ENCODE peak calls at places on chromosomes 11 and 22, in eight cellular contexts. One of them, this sample, is unnamed.

GRCh38 chr11:47595029-47595428 is 818 bp upstream of the C1QTNF4 start:
- DNase-seq in dorsolateral prefrontal cortex: no peak
- DNase-seq in kidney: no peak
- DNase-seq in gastrocnemius medialis: no peak
- DNase-seq in HepG2: no peak
- DNase-seq in H9: no peak
- DNase-seq in heart right ventricle: peak; percentile 35
- DNase-seq in OCI-LY7: no peak
- DNase-seq in this sample: no peak

GRCh38 chr11:72625746-72626636 is 48.2 kb downstream of the PDE2A start:
- DNase-seq in dorsolateral prefrontal cortex: no peak
- DNase-seq in kidney: no peak
- DNase-seq in gastrocnemius medialis: no peak
- DNase-seq in HepG2: peak; percentile 53
- DNase-seq in H9: no peak
- DNase-seq in heart right ventricle: peak; percentile 72
- DNase-seq in OCI-LY7: no peak
- DNase-seq in this sample: peak; percentile 23

GRCh38 chr11:57502870-57503269 is 12.6 kb downstream of the SLC43A1 start:
- DNase-seq in dorsolateral prefrontal cortex: no peak
- DNase-seq in kidney: no peak
- DNase-seq in gastrocnemius medialis: no peak
- DNase-seq in HepG2: peak; percentile 78
- DNase-seq in H9: no peak
- DNase-seq in heart right ventricle: no peak
- DNase-seq in OCI-LY7: no peak
- DNase-seq in this sample: no peak

GRCh38 chr11:44426119-44426518 is 116.2 kb upstream of the ALX4 start:
- DNase-seq in dorsolateral prefrontal cortex: no peak
- DNase-seq in kidney: no peak
- DNase-seq in gastrocnemius medialis: no peak
- DNase-seq in HepG2: no peak
- DNase-seq in H9: no peak
- DNase-seq in heart right ventricle: no peak
- DNase-seq in OCI-LY7: no peak
- DNase-seq in this sample: no peak

GRCh38 chr11:64053699-64054098 is 18.0 kb downstream of the FLRT1 start:
- DNase-seq in dorsolateral prefrontal cortex: no peak
- DNase-seq in kidney: no peak
- DNase-seq in gastrocnemius medialis: no peak
- DNase-seq in HepG2: no peak
- DNase-seq in H9: peak; percentile 87
- DNase-seq in heart right ventricle: no peak
- DNase-seq in OCI-LY7: no peak
- DNase-seq in this sample: no peak

GRCh38 chr22:43946391-43946680 is 8.9 kb upstream of the SAMM50 start:
- DNase-seq in dorsolateral prefrontal cortex: no peak
- DNase-seq in kidney: no peak
- DNase-seq in gastrocnemius medialis: no peak
- DNase-seq in HepG2: no peak
- DNase-seq in H9: no peak
- DNase-seq in heart right ventricle: no peak
- DNase-seq in OCI-LY7: no peak
- DNase-seq in this sample: no peak

GRCh38 chr22:22171357-22172218 is 73.0 kb upstream of the VPREB1 start:
- DNase-seq in dorsolateral prefrontal cortex: no peak
- DNase-seq in kidney: no peak
- DNase-seq in gastrocnemius medialis: no peak
- DNase-seq in HepG2: no peak
- DNase-seq in H9: peak; percentile 54
- DNase-seq in heart right ventricle: no peak
- DNase-seq in OCI-LY7: peak; percentile 36
- DNase-seq in this sample: no peak

GRCh38 chr11:111707691-111708067 is 58.5 kb downstream of the PPP2R1B start:
- DNase-seq in dorsolateral prefrontal cortex: no peak
- DNase-seq in kidney: no peak
- DNase-seq in gastrocnemius medialis: no peak
- DNase-seq in HepG2: no peak
- DNase-seq in H9: no peak
- DNase-seq in heart right ventricle: no peak
- DNase-seq in OCI-LY7: no peak
- DNase-seq in this sample: no peak

GRCh38 chr11:65922565-65922964 is 3.3 kb downstream of the DRAP1 start:
- DNase-seq in dorsolateral prefrontal cortex: no peak
- DNase-seq in kidney: no peak
- DNase-seq in gastrocnemius medialis: no peak
- DNase-seq in HepG2: no peak
- DNase-seq in H9: no peak
- DNase-seq in heart right ventricle: no peak
- DNase-seq in OCI-LY7: no peak
- DNase-seq in this sample: no peak

GRCh38 chr22:32206774-32207758 is 2.2 kb upstream of the RFPL2 start:
- DNase-seq in dorsolateral prefrontal cortex: peak; percentile 11
- DNase-seq in kidney: no peak
- DNase-seq in gastrocnemius medialis: no peak
- DNase-seq in HepG2: peak; percentile 41
- DNase-seq in H9: peak; percentile 87
- DNase-seq in heart right ventricle: no peak
- DNase-seq in OCI-LY7: peak; percentile 42
- DNase-seq in this sample: no peak

GRCh38 chr11:124207102-124207792 is 24.1 kb downstream of the OR10D3 start:
- DNase-seq in dorsolateral prefrontal cortex: no peak
- DNase-seq in kidney: no peak
- DNase-seq in gastrocnemius medialis: no peak
- DNase-seq in HepG2: no peak
- DNase-seq in H9: no peak
- DNase-seq in heart right ventricle: no peak
- DNase-seq in OCI-LY7: no peak
- DNase-seq in this sample: no peak

GRCh38 chr11:46119352-46120216 is 1.7 kb downstream of the PHF21A start:
- DNase-seq in dorsolateral prefrontal cortex: peak; percentile 20
- DNase-seq in kidney: peak; percentile 80
- DNase-seq in gastrocnemius medialis: peak; percentile 17
- DNase-seq in HepG2: peak; percentile 80
- DNase-seq in H9: no peak
- DNase-seq in heart right ventricle: peak; percentile 53
- DNase-seq in OCI-LY7: peak; percentile 74
- DNase-seq in this sample: peak; percentile 56

GRCh38 chr11:99199336-99199735 is 178.6 kb downstream of the CNTN5 start:
- DNase-seq in dorsolateral prefrontal cortex: no peak
- DNase-seq in kidney: no peak
- DNase-seq in gastrocnemius medialis: no peak
- DNase-seq in HepG2: no peak
- DNase-seq in H9: no peak
- DNase-seq in heart right ventricle: no peak
- DNase-seq in OCI-LY7: no peak
- DNase-seq in this sample: no peak

GRCh38 chr11:84812351-84813083 is 814.6 kb downstream of the DLG2 start:
- DNase-seq in dorsolateral prefrontal cortex: no peak
- DNase-seq in kidney: no peak
- DNase-seq in gastrocnemius medialis: no peak
- DNase-seq in HepG2: no peak
- DNase-seq in H9: no peak
- DNase-seq in heart right ventricle: no peak
- DNase-seq in OCI-LY7: no peak
- DNase-seq in this sample: no peak

GRCh38 chr22:42270512-42271190 is at the start of gene TCF20:
- DNase-seq in dorsolateral prefrontal cortex: peak; percentile 72
- DNase-seq in kidney: peak; percentile 93
- DNase-seq in gastrocnemius medialis: peak; percentile 50
- DNase-seq in HepG2: peak; percentile 66
- DNase-seq in H9: no peak
- DNase-seq in heart right ventricle: peak; percentile 81
- DNase-seq in OCI-LY7: peak; percentile 89
- DNase-seq in this sample: peak; percentile 73

GRCh38 chr11:10885703-10886363 is 28.0 kb upstream of the ZBED5 start:
- DNase-seq in dorsolateral prefrontal cortex: no peak
- DNase-seq in kidney: no peak
- DNase-seq in gastrocnemius medialis: no peak
- DNase-seq in HepG2: no peak
- DNase-seq in H9: no peak
- DNase-seq in heart right ventricle: no peak
- DNase-seq in OCI-LY7: no peak
- DNase-seq in this sample: no peak

GRCh38 chr11:76659672-76660532 is 10.6 kb downstream of the LRRC32 start:
- DNase-seq in dorsolateral prefrontal cortex: no peak
- DNase-seq in kidney: peak; percentile 64
- DNase-seq in gastrocnemius medialis: no peak
- DNase-seq in HepG2: no peak
- DNase-seq in H9: no peak
- DNase-seq in heart right ventricle: no peak
- DNase-seq in OCI-LY7: no peak
- DNase-seq in this sample: no peak

GRCh38 chr22:37244922-37245722 is 1.1 kb upstream of the RAC2 start:
- DNase-seq in dorsolateral prefrontal cortex: no peak
- DNase-seq in kidney: peak; percentile 60
- DNase-seq in gastrocnemius medialis: no peak
- DNase-seq in HepG2: no peak
- DNase-seq in H9: no peak
- DNase-seq in heart right ventricle: no peak
- DNase-seq in OCI-LY7: peak; percentile 91
- DNase-seq in this sample: no peak

DNA sequence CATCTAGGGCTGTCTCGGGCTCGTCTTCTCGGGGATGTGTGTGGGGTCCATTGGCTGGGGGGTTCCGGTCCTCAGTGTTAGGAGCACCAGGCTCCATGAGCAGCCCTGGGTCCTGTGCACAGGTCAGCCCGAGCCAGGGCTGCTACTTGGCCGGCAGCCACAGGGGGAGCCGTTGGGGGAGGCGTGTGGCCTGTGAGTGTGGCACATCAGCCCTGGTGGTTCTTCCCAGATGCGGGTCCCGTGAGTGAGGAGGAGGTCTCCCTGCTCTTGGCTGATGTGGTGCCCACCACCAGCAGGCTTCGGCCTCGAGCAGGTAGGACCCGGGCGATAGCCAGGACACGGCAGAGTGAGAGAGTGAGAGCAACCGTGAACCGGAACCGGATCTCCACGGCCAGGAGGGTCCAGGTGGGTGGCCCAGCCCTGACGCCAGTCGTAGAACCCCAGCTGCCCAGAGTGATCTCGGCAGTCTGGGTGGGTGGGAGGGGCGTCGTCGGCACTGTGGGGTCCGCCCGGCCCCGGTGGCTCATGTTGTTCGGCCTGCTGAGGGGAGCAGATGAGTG is 18.5 kb downstream of the IRF7 start:
- DNase-seq in dorsolateral prefrontal cortex: no peak
- DNase-seq in kidney: no peak
- DNase-seq in gastrocnemius medialis: no peak
- DNase-seq in HepG2: no peak
- DNase-seq in H9: peak; percentile 69
- DNase-seq in heart right ventricle: no peak
- DNase-seq in OCI-LY7: no peak
- DNase-seq in this sample: no peak
- TF ChIP-seq CTCF in dorsolateral prefrontal cortex: no peak
- TF ChIP-seq CTCF in kidney: no peak
- TF ChIP-seq CTCF in gastrocnemius medialis: no peak
- TF ChIP-seq CTCF in HepG2: peak; percentile 35
- TF ChIP-seq CTCF in H9: peak; percentile 62
- TF ChIP-seq CTCF in heart right ventricle: no peak
- TF ChIP-seq CTCF in OCI-LY7: peak; percentile 48
- TF ChIP-seq CTCF in this sample: no peak

GRCh38 chr11:1260620-1261019 is 37.8 kb downstream of the MUC5B start:
- DNase-seq in dorsolateral prefrontal cortex: no peak
- DNase-seq in kidney: peak; percentile 72
- DNase-seq in gastrocnemius medialis: no peak
- DNase-seq in HepG2: no peak
- DNase-seq in H9: no peak
- DNase-seq in heart right ventricle: no peak
- DNase-seq in OCI-LY7: no peak
- DNase-seq in this sample: no peak
- H3K27ac ChIP-seq in dorsolateral prefrontal cortex: no peak overlapping the region
- H3K27ac ChIP-seq in kidney: no peak overlapping the region
- H3K27ac ChIP-seq in gastrocnemius medialis: no peak overlapping the region
- H3K27ac ChIP-seq in HepG2: no peak overlapping the region
- H3K27ac ChIP-seq in H9: no peak overlapping the region
- H3K27ac ChIP-seq in heart right ventricle: no peak overlapping the region
- H3K27ac ChIP-seq in OCI-LY7: no peak overlapping the region
- H3K27ac ChIP-seq in this sample: no peak overlapping the region

DNA sequence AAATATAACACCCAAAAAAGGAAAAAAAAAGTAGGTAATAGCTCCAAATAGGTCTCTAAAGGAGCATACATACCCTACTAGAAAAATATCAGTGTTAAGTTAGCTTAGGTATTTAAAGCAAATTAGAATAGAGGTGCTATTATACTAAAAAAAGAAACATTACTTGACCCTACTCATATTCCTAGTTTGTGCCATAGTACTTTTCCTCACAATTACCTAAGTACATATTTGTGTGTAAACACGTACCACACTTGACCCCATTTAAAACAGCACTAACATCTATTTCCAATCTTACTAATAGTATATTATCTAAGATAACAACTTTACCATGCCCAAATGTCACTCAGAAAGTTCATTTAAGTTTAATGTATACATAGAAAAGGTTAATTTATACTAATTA is 57.7 kb downstream of the PICALM start:
- DNase-seq in dorsolateral prefrontal cortex: no peak
- DNase-seq in kidney: no peak
- DNase-seq in gastrocnemius medialis: no peak
- DNase-seq in HepG2: no peak
- DNase-seq in H9: no peak
- DNase-seq in heart right ventricle: no peak
- DNase-seq in OCI-LY7: no peak
- DNase-seq in this sample: no peak
- TF ChIP-seq CTCF in dorsolateral prefrontal cortex: no peak
- TF ChIP-seq CTCF in kidney: no peak
- TF ChIP-seq CTCF in gastrocnemius medialis: no peak
- TF ChIP-seq CTCF in HepG2: no peak
- TF ChIP-seq CTCF in H9: no peak
- TF ChIP-seq CTCF in heart right ventricle: no peak
- TF ChIP-seq CTCF in OCI-LY7: no peak
- TF ChIP-seq CTCF in this sample: no peak

DNA sequence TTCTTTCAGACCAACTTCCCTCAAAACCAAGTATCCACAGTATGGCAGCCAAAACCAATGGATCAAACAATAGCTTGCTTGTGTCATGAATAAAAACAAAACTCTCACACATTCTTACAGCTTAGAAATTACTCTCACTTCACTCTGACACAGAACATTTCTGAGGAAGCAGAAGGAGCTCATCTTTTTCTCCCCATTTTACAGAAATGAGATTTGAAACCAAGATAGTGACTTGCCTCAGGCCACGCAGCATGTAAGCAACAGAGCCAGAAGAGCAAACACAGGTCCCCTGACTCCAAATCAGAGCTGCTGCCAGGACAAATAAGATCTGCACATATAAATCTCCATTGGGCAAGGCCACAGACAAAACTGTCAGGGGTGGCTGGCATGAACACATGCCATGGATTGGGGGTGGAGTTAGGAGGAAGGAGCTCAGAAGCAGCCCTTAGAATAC is 64.8 kb downstream of the RAB30 start:
- DNase-seq in dorsolateral prefrontal cortex: no peak
- DNase-seq in kidney: no peak
- DNase-seq in gastrocnemius medialis: no peak
- DNase-seq in HepG2: no peak
- DNase-seq in H9: no peak
- DNase-seq in heart right ventricle: no peak
- DNase-seq in OCI-LY7: peak; percentile 25
- DNase-seq in this sample: no peak
- H3K27ac ChIP-seq in dorsolateral prefrontal cortex: peak overlapping the region; percentile 91
- H3K27ac ChIP-seq in kidney: no peak overlapping the region
- H3K27ac ChIP-seq in gastrocnemius medialis: peak overlapping the region; percentile 73
- H3K27ac ChIP-seq in HepG2: peak overlapping the region; percentile 72
- H3K27ac ChIP-seq in H9: no peak overlapping the region
- H3K27ac ChIP-seq in heart right ventricle: no peak overlapping the region
- H3K27ac ChIP-seq in OCI-LY7: no peak overlapping the region
- H3K27ac ChIP-seq in this sample: peak overlapping the region; percentile 73

GRCh38 chr11:81749245-81749644 is 984.4 kb downstream of the FAM181B start:
- DNase-seq in dorsolateral prefrontal cortex: no peak
- DNase-seq in kidney: no peak
- DNase-seq in gastrocnemius medialis: no peak
- DNase-seq in HepG2: no peak
- DNase-seq in H9: no peak
- DNase-seq in heart right ventricle: no peak
- DNase-seq in OCI-LY7: no peak
- DNase-seq in this sample: no peak
- TF ChIP-seq CTCF in dorsolateral prefrontal cortex: no peak
- TF ChIP-seq CTCF in kidney: no peak
- TF ChIP-seq CTCF in gastrocnemius medialis: no peak
- TF ChIP-seq CTCF in HepG2: no peak
- TF ChIP-seq CTCF in H9: no peak
- TF ChIP-seq CTCF in heart right ventricle: no peak
- TF ChIP-seq CTCF in OCI-LY7: no peak
- TF ChIP-seq CTCF in this sample: no peak